ENCODE peak calls at places on chromosome 11, in six cellular contexts. G is SK-N-SH, R is K562, J is HepG2, S is GM12878, O is H1. P is an unnamed sample.

GRCh38 chr11:64834723-64835615 is 9.5 kb downstream of the CDC42BPG start:
- DNase-seq in G (no peak), R (no peak), J (no peak), S (no peak), O (no peak), P (no peak)

GRCh38 chr11:123559418-123559817 is 95.0 kb downstream of the SCN3B start:
- DNase-seq in G (no peak), R (no peak), J (no peak), S (no peak), O (no peak), P (no peak)

GRCh38 chr11:47572715-47573255 is 6.0 kb downstream of the KBTBD4 start:
- DNase-seq in G (peak; percentile 30), R (peak; percentile 15), J (no peak), S (no peak), O (no peak), P (no peak)

GRCh38 chr11:108775324-108775723 is 110.5 kb downstream of the DDX10 start:
- DNase-seq in G (no peak), R (no peak), J (peak; percentile 25), S (no peak), O (no peak), P (no peak)

GRCh38 chr11:133908827-133909226 is 47.9 kb downstream of the IGSF9B start:
- DNase-seq in G (no peak), R (no peak), J (no peak), S (no peak), O (no peak), P (no peak)

GRCh38 chr11:121134758-121135312 is 33.8 kb downstream of the TECTA start:
- DNase-seq in G (no peak), R (no peak), J (no peak), S (no peak), O (no peak), P (no peak)

GRCh38 chr11:121743285-121743684 is 290.5 kb upstream of the SORL1-AS1 start:
- DNase-seq in G (no peak), R (no peak), J (no peak), S (no peak), O (no peak), P (no peak)

GRCh38 chr11:10731064-10731680 is 19.9 kb upstream of the CTR9 start:
- DNase-seq in G (no peak), R (no peak), J (no peak), S (no peak), O (no peak), P (no peak)

GRCh38 chr11:44944853-44945235 is 5.8 kb downstream of the TP53I11 start:
- DNase-seq in G (no peak), R (no peak), J (no peak), S (no peak), O (no peak), P (no peak)

DNA sequence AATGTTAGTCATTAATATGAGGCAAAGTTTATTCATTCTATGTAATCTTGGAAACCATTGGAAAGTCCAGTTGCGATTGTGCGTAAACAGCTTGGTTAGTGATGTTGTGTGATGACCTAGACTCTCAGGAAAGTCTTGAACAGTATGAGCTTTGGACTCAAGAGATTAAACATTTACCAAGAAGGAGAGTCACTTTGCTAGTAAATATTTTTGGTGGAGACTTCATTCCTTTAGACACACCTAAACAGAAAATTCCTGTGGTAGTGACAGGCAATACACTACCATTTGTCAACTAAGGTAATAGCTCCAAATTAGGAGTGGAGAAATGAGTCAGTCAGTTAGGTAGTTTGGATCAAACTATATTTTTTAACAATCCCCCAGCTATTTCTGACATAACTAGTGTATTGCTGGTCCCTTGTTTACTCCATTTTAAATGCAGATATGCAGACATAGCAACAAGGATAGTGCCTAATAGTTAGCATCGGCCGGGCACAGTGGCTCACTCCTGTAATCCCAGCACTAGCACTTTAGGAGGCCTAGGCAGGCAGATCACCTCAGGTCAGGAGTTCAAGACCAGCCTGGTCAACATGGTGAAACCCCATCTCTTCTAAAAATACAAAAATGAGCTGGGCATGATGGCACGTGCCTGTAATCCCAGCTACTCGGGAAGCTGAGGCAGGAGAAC is 89.3 kb downstream of the ARHGAP42 start:
- DNase-seq in G (no peak), R (no peak), J (peak; percentile 74), S (no peak), O (no peak), P (no peak)
- TF ChIP-seq GABPA in G (no peak), R (no peak), J (no peak), S (no peak), O (no peak), P (no peak)

GRCh38 chr11:23897453-23898289 is 599.2 kb upstream of the LUZP2 start:
- DNase-seq in G (peak; percentile 14), R (no peak), J (no peak), S (no peak), O (no peak), P (no peak)

DNA sequence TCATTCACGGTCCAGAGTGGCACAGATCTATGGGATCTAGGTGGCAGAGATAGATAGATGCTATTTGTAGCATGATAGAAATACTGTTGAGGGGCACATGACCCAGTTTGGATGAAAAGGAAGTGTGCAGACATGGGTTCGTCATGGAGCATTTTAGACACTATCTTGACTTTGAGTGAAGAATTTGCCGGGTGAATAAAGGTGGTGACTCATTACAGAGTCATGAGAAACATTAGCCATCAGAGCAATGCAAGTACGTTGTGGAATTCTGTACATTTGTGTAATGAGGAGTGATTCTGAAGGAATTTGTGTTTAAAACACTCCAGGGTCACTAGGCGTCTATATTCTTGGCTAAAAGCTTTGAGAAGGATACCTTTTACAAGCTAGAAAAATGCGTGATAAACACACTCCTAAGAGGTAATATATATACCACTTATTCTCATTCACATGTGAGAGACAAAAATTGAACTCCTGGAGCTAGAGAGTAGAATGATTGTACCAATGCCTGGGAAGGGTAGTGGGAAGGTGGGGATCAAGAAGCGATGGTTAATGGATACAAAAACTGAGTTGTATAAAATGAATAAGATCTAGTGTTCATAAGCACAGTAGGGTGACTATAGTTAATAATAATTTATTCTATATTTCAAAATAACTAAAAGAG is 593.7 kb upstream of the LUZP2 start:
- DNase-seq in G (no peak), R (no peak), J (peak; percentile 4), S (no peak), O (no peak), P (no peak)
- TF ChIP-seq GABPA in G (no peak), R (no peak), J (no peak), S (no peak), O (no peak), P (no peak)

DNA sequence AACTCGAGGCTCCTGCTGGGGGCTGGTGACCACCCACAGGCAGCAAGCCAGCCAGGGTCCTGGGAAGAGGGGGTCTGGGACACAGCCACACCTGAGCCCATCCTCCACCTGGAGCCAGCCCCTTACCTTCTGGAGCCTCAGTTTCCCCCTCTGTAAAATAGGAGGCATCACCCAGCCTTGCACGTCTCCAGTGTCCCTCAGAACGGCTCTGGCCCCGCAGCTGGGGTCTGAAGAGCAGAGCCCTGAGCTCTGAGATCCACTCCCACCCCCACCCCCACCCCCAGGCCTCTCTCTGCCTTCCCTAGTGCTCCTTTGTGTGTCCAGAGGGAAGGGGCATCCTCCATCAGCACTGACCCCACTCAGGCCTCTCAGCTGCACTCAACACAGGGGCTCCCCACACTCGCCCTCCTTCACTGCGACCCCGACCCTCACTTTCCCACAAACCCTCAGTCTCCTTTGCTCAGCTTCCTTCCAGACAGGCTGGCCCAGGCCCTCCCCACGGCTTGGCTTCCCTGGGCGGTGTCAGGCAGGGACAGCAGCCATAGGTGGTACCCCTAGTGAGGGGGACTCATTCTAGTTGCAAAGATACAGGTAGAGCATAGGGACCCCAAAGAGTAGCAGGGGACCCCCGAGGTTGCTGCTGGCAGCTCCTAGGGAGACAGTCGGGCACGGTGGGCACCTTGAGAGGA is 33.3 kb upstream of the KCNQ1OT1 start:
- DNase-seq in G (no peak), R (no peak), J (no peak), S (no peak), O (no peak), P (no peak)
- TF ChIP-seq GABPA in G (no peak), R (no peak), J (no peak), S (no peak), O (no peak), P (no peak)

GRCh38 chr11:41954034-41954433 is 494.6 kb upstream of the LRRC4C start:
- DNase-seq in G (no peak), R (no peak), J (no peak), S (no peak), O (no peak), P (no peak)
- TF ChIP-seq GABPA in G (no peak), R (no peak), J (no peak), S (no peak), O (no peak), P (no peak)

GRCh38 chr11:46277313-46277622 is 194 bp upstream of the CREB3L1 start:
- DNase-seq in G (no peak), R (no peak), J (no peak), S (no peak), O (no peak), P (no peak)

GRCh38 chr11:46277623-46278386 is at the start of gene CREB3L1:
- DNase-seq in G (peak; percentile 79), R (peak; percentile 82), J (no peak), S (no peak), O (no peak), P (no peak)

GRCh38 chr11:46279393-46280099 is 2.1 kb downstream of the CREB3L1 start:
- DNase-seq in G (peak; percentile 55), R (no peak), J (no peak), S (no peak), O (no peak), P (no peak)

GRCh38 chr11:46275964-46276641 is 1.4 kb upstream of the CREB3L1 start:
- DNase-seq in G (no peak), R (no peak), J (peak; percentile 46), S (no peak), O (no peak), P (no peak)

DNA sequence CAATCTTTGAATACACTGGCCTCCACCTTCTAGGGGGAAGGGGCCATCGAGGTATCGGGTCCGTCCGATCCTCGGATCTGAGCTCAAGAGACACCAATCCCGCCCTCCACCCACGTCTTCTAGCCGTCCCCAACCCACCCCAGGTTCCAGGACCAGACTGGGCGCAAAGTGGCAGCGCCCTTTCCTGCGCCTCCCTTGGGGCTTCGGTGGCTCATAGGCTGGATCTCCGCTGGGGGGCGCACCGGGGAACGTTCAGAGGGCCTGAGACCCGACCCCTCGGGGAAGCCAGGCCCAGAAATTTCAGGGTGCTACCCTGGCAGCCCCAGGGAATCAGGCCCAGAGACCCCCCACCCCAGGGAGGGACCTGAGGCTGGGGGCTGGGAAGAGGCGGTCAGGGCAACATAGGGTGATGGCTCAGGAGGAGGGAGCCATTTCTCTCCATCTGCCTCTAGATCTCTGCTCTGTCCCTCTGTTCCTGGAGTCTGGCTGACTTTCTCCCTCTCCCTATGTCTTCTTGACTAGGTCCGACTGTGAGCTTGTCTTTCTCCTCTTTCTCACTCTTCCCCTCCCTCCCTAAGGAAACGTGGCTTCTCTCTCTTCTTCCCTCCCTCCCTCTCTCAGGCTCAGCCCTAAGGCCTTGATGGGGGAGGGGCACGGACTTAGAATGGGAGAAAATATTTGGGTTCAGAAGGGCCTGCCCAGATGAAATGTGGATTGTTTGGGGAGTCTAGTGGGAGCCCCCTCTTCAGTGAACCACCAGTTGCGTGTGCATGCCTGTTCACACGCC is 1.1 kb downstream of the CREB3L1 start:
- DNase-seq in G (peak; percentile 77), R (peak; percentile 84), J (no peak), S (no peak), O (no peak), P (no peak)
- TF ChIP-seq GABPA in G (no peak), R (no peak), J (no peak), S (no peak), O (peak; percentile 48), P (no peak)